ENCODE peak calls at places on chromosome 10, in nine cellular contexts. B, R, M, Q, J, T, G, U and N are unnamed samples.

GRCh38 chr10:79904671-79905321 is 44.1 kb downstream of the SFTPD start:
- DNase-seq in G (peak; percentile 64), Q (peak; percentile 71), M (peak; percentile 72), U (peak; percentile 12), B (peak; percentile 82), J (peak; percentile 82), R (peak; percentile 19), T (peak; percentile 49), N (no peak)

GRCh38 chr10:111018021-111018420 is 58.8 kb upstream of the ADRA2A start:
- DNase-seq in T (no peak), R (no peak), J (no peak), M (no peak), G (no peak), B (peak; percentile 33), U (no peak), Q (peak; percentile 42), N (no peak)

GRCh38 chr10:71089162-71089561 is 123.2 kb upstream of the UNC5B start:
- DNase-seq in Q (no peak), G (no peak), T (no peak), R (no peak), M (no peak), J (no peak), B (no peak), U (peak; percentile 7), N (no peak)

GRCh38 chr10:90195288-90195840 is 494.0 kb downstream of the KIF20B start:
- DNase-seq in J (peak; percentile 33), B (no peak), M (no peak), R (no peak), T (no peak), G (no peak), Q (peak; percentile 33), U (no peak), N (no peak)

GRCh38 chr10:110739811-110740271 is 95.7 kb downstream of the RBM20 start:
- DNase-seq in T (peak; percentile 37), R (no peak), Q (peak; percentile 27), U (no peak), J (no peak), G (peak; percentile 90), M (no peak), B (no peak), N (no peak)

GRCh38 chr10:96764345-96764744 is 44.0 kb upstream of the PIK3AP1 start:
- DNase-seq in U (no peak), Q (no peak), R (no peak), M (no peak), J (no peak), G (no peak), B (no peak), T (no peak), N (no peak)

GRCh38 chr10:110504111-110504735 is 6.5 kb downstream of the DUSP5 start:
- DNase-seq in G (peak; percentile 52), J (peak; percentile 94), M (no peak), T (no peak), Q (peak; percentile 81), B (peak; percentile 88), R (no peak), U (peak; percentile 39), N (no peak)

GRCh38 chr10:5961405-5962100 is 15.8 kb downstream of the IL15RA start:
- DNase-seq in T (no peak), B (no peak), M (no peak), U (no peak), G (no peak), R (no peak), J (no peak), Q (no peak), N (no peak)

GRCh38 chr10:5953676-5954075 is 23.7 kb downstream of the IL15RA start:
- DNase-seq in B (no peak), T (no peak), M (no peak), U (no peak), R (no peak), G (no peak), Q (no peak), J (no peak), N (no peak)

GRCh38 chr10:68561804-68562649 is 1.9 kb downstream of the TET1 start:
- DNase-seq in R (no peak), U (peak; percentile 71), T (no peak), B (peak; percentile 54), Q (peak; percentile 36), M (peak; percentile 54), G (no peak), J (no peak), N (no peak)

GRCh38 chr10:119461380-119461779 is 81.1 kb downstream of the RGS10 start:
- DNase-seq in Q (no peak), M (no peak), J (no peak), U (no peak), R (no peak), G (peak; percentile 86), B (no peak), T (peak; percentile 92), N (no peak)

GRCh38 chr10:43694526-43694925 is 45.8 kb upstream of the ZNF32 start:
- DNase-seq in Q (no peak), B (no peak), U (no peak), J (no peak), T (no peak), M (no peak), G (no peak), R (no peak), N (no peak)

GRCh38 chr10:995559-995926 is 7.3 kb downstream of the GTPBP4 start:
- DNase-seq in U (no peak), M (no peak), T (no peak), J (no peak), G (no peak), B (no peak), Q (no peak), R (no peak), N (no peak)

GRCh38 chr10:997266-998022 is 9.2 kb downstream of the GTPBP4 start:
- DNase-seq in J (no peak), U (no peak), Q (no peak), T (no peak), M (no peak), R (no peak), G (no peak), B (no peak), N (no peak)

GRCh38 chr10:994836-995558 is 6.8 kb downstream of the GTPBP4 start:
- DNase-seq in T (no peak), U (no peak), R (no peak), B (no peak), Q (no peak), J (no peak), M (no peak), G (no peak), N (no peak)

GRCh38 chr10:992523-993340 is 4.5 kb downstream of the GTPBP4 start:
- DNase-seq in M (no peak), Q (no peak), U (no peak), J (no peak), T (no peak), G (no peak), B (peak; percentile 27), R (no peak), N (no peak)

DNA sequence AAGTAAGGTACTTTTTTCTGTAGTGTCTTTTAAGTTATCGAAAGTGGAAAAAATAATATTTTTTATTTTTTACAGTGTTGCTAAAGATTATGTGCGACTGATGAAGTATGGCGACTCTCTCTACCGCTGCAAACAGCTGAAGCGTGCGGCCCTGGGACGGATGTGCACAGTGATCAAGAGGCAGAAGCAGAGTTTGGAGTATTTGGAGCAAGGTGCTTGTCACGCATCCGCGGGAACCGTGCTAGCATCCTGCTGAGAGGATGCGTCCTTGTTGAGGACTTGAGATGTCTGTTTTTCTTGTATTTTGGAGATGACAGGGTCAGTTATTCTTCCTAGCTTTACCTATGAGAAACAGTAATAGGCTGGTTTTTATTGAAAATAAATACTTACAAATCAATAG is 7.8 kb downstream of the GTPBP4 start:
- DNase-seq in U (no peak), R (no peak), J (no peak), M (no peak), B (no peak), G (no peak), Q (no peak), T (no peak), N (no peak)
- H3K36me3 ChIP-seq in U (peaks cover 92% of the 10 kb centered on the region), R (peaks cover 81% of the 10 kb centered on the region), J (peaks cover 33% of the 10 kb centered on the region), M (peaks cover 10% of the 10 kb centered on the region), B (peaks cover 80% of the 10 kb centered on the region), G (peaks cover 60% of the 10 kb centered on the region), Q (peaks cover 25% of the 10 kb centered on the region), T (peaks cover 22% of the 10 kb centered on the region), N (peaks cover 86% of the 10 kb centered on the region)

DNA sequence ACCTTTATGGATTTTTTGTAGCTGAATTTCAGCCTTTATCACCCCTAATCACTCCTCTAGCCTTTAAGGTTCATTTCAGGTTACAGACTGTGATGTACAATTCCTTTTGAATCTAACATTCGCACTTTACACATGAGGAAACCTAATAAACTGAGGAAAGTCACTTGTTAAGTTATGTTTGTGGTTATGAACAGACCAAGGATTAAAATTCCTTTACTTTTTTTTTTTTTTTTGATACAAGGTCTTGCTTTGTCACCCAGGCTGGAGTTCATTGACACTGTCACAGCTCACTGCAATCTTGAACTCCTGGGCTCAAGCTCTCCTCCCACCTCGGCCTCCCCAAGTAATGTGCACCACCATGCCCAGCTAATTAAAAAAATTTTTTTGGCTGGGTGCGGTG is 3.6 kb downstream of the MCU start:
- DNase-seq in R (no peak), U (no peak), Q (peak; percentile 24), J (no peak), G (no peak), T (peak; percentile 74), B (no peak), M (no peak), N (no peak)
- H3K79me2 ChIP-seq in R (peaks cover 27% of the 10 kb centered on the region), U (peaks cover 55% of the 10 kb centered on the region), Q (peaks cover 63% of the 10 kb centered on the region), J (peaks cover 53% of the 10 kb centered on the region), G (peaks cover 77% of the 10 kb centered on the region), T (peaks cover 80% of the 10 kb centered on the region), B (peaks cover 80% of the 10 kb centered on the region), M (peaks cover 82% of the 10 kb centered on the region), N (peaks cover 72% of the 10 kb centered on the region)

DNA sequence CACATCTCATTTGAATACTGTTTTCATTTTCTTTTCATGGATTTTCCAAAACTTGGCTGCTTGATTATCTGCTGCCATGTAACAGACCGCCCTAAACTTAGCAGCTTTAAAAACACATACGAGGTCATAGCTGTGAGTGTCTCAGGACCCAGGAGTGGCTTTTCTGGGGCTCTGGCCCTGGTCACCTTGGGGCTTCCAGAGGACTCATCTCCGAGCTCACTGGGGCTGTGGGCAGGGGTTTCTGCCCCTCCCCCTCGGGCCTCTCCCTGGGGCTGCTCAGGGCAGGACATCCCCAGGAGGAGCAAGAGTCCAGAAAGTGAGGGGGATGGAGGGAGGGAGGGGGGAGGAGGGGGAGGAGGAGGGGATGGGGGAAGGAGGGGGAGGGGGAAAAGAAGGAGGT is 77.0 kb downstream of the NKX6-2 start:
- DNase-seq in G (no peak), B (no peak), J (no peak), Q (no peak), T (no peak), M (no peak), R (no peak), U (no peak), N (no peak)
- H3K4me1 ChIP-seq in G (no peaks in the 10 kb centered on the region), B (no peaks in the 10 kb centered on the region), J (no peaks in the 10 kb centered on the region), Q (no peaks in the 10 kb centered on the region), T (no peaks in the 10 kb centered on the region), M (no peaks in the 10 kb centered on the region), R (peaks cover 6% of the 10 kb centered on the region), U (no peaks in the 10 kb centered on the region), N (no peaks in the 10 kb centered on the region)

DNA sequence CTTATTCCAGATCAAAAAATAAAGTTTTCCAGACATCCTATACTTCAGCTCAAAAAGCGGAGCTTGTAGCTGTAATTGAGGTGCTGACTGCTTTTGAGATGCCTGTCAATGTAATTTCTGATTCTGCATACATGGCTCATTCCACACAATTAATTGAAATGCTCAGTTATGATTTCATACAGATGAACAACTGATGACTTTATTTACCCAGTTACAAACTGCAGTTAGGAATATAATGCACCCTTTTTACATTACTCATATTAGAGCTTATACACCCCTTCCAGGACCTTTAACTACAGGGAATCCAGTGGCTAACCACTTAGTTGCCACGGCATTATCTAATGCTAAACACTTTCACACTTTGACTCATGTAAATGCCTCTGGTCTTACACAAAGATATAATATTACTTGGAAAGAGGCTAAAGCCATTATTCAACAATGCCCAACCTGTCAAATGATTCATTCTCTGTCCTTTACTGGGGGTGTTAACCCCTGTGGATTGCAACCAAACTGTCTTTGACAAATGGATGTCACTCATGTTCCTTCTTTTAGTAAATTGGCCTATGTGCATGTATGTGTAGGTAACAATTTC is 147.3 kb downstream of the ZNF33B start:
- DNase-seq in M (no peak), J (no peak), G (peak; percentile 43), U (no peak), Q (peak; percentile 9), B (peak; percentile 26), T (no peak), R (no peak), N (no peak)
- H3K36me3 ChIP-seq in M (no peaks in the 10 kb centered on the region), J (no peaks in the 10 kb centered on the region), G (no peaks in the 10 kb centered on the region), U (no peaks in the 10 kb centered on the region), Q (no peaks in the 10 kb centered on the region), B (no peaks in the 10 kb centered on the region), T (no peaks in the 10 kb centered on the region), R (no peaks in the 10 kb centered on the region), N (no peaks in the 10 kb centered on the region)